ENCODE peak calls at places on chromosomes 7 and 10, in six cellular contexts. I is EH; Q is activated CD8-positive, alpha-beta memory T cell treated with anti-CD3 and anti-CD28 coated beads for 4 hours; P is fibroblast of mammary gland; W is BE2C; R is AG08396. K is an unnamed sample.

GRCh38 chr7:100467638-100468373 is 3.7 kb upstream of the SPACDR start:
- DNase-seq in I (no peak), Q (no peak), P (no peak), W (no peak), R (no peak), K (peak)

GRCh38 chr7:21902240-21902639 is 43.5 kb downstream of the CDCA7L start:
- DNase-seq in I (peak), Q (no peak), P (peak), W (no peak), R (peak), K (no peak)

GRCh38 chr10:13371879-13372470 is 23.9 kb upstream of the SEPHS1 start:
- DNase-seq in I (peak), Q (peak), P (peak), W (peak), R (peak), K (peak)

GRCh38 chr10:131818510-131819234 is 82.1 kb upstream of the PPP2R2D start:
- DNase-seq in I (no peak), Q (no peak), P (no peak), W (no peak), R (no peak), K (no peak)

GRCh38 chr10:76122056-76122455 is 690.6 kb downstream of the LRMDA start:
- DNase-seq in I (no peak), Q (no peak), P (no peak), W (no peak), R (no peak), K (no peak)

GRCh38 chr7:116311262-116311661 is 100.9 kb downstream of the TES start:
- DNase-seq in I (no peak), Q (no peak), P (no peak), W (no peak), R (no peak), K (no peak)

GRCh38 chr10:79404231-79404609 is 41.2 kb downstream of the ZCCHC24 start:
- DNase-seq in I (peak), Q (no peak), P (peak), W (peak), R (peak), K (no peak)

GRCh38 chr10:87674963-87675362 is 15.3 kb downstream of the PAPSS2 start:
- DNase-seq in I (peak), Q (no peak), P (peak), W (no peak), R (no peak), K (no peak)

GRCh38 chr7:99267530-99268360 is 4.9 kb upstream of the MYH16 start:
- DNase-seq in I (peak), Q (no peak), P (peak), W (no peak), R (peak), K (no peak)

GRCh38 chr7:7443951-7444350 is 91.7 kb downstream of the COL28A1 start:
- DNase-seq in I (peak), Q (no peak), P (no peak), W (no peak), R (no peak), K (no peak)

GRCh38 chr10:132710746-132711617 is 75.0 kb downstream of the NKX6-2 start:
- DNase-seq in I (no peak), Q (no peak), P (no peak), W (peak), R (no peak), K (no peak)

GRCh38 chr10:130642926-130643325 is 506.7 kb downstream of the GLRX3 start:
- DNase-seq in I (no peak), Q (no peak), P (no peak), W (no peak), R (no peak), K (no peak)

GRCh38 chr10:6174201-6174874 is 28.4 kb upstream of the PFKFB3 start:
- DNase-seq in I (no peak), Q (no peak), P (no peak), W (no peak), R (no peak), K (peak)

GRCh38 chr10:78700413-78700812 is 368.4 kb upstream of the ZMIZ1 start:
- DNase-seq in I (peak), Q (no peak), P (peak), W (no peak), R (no peak), K (no peak)

GRCh38 chr10:66176772-66177171 is 749.1 kb upstream of the LRRTM3 start:
- DNase-seq in I (no peak), Q (no peak), P (peak), W (no peak), R (no peak), K (no peak)